ENCODE peak calls at places on chromosomes 13 and 19, in eight cellular contexts. D is endothelial cell, X is AG08396, A is MV-4-11, S is lung microvascular endothelial cell, Y is germinal center, T is right cardiac atrium, H is caudate nucleus. G is an unnamed sample.

GRCh38 chr13:59345316-59345715 is 818.4 kb downstream of the DIAPH3 start:
- DNase-seq in D (no peak), X (no peak), A (no peak), S (peak), Y (no peak), T (peak), H (no peak), G (no peak)

GRCh38 chr13:47903836-47904235 is 97.2 kb downstream of the SUCLA2 start:
- DNase-seq in D (no peak), X (peak), A (peak), S (no peak), Y (no peak), T (no peak), H (no peak), G (peak)

GRCh38 chr19:1274852-1275259 is 474 bp upstream of the FAM174C start:
- DNase-seq in D (no peak), X (no peak), A (peak), S (no peak), Y (no peak), T (no peak), H (no peak), G (no peak)

GRCh38 chr13:55244991-55245644 is 1895.6 kb upstream of the PRR20A start:
- DNase-seq in D (peak), X (no peak), A (no peak), S (no peak), Y (no peak), T (no peak), H (no peak), G (peak)

GRCh38 chr19:4914736-4915501 is 5.6 kb downstream of the UHRF1 start:
- DNase-seq in D (no peak), X (peak), A (peak), S (peak), Y (no peak), T (no peak), H (no peak), G (no peak)

GRCh38 chr13:71759506-71760225 is 107.3 kb downstream of the DACH1 start:
- DNase-seq in D (no peak), X (no peak), A (no peak), S (no peak), Y (no peak), T (no peak), H (no peak), G (no peak)

GRCh38 chr13:30125422-30126073 is 181.8 kb downstream of the KATNAL1 start:
- DNase-seq in D (no peak), X (peak), A (no peak), S (no peak), Y (no peak), T (no peak), H (no peak), G (no peak)

GRCh38 chr13:99206873-99207272 is 6.2 kb downstream of the UBAC2 start:
- DNase-seq in D (no peak), X (no peak), A (no peak), S (no peak), Y (no peak), T (no peak), H (no peak), G (no peak)

GRCh38 chr19:42284641-42285341 is 15.7 kb downstream of the CIC start:
- DNase-seq in D (no peak), X (no peak), A (no peak), S (no peak), Y (no peak), T (peak), H (no peak), G (peak)

GRCh38 chr19:30792561-30793505 is 420.6 kb downstream of the ZNF536 start:
- DNase-seq in D (no peak), X (no peak), A (no peak), S (no peak), Y (no peak), T (no peak), H (no peak), G (no peak)

GRCh38 chr19:45469835-45470146 is 2.0 kb downstream of the FOSB start:
- DNase-seq in D (no peak), X (peak), A (peak), S (no peak), Y (no peak), T (no peak), H (no peak), G (no peak)

GRCh38 chr19:2690856-2691255 is 11.6 kb downstream of the GNG7 start:
- DNase-seq in D (no peak), X (no peak), A (no peak), S (no peak), Y (no peak), T (no peak), H (peak), G (no peak)

GRCh38 chr13:50085063-50085462 is 69.8 kb downstream of the KCNRG start:
- DNase-seq in D (no peak), X (no peak), A (peak), S (peak), Y (no peak), T (no peak), H (no peak), G (peak)

GRCh38 chr19:47187023-47187655 is 43.9 kb downstream of the BBC3 start:
- DNase-seq in D (no peak), X (no peak), A (no peak), S (no peak), Y (peak), T (no peak), H (no peak), G (no peak)